ENCODE peak calls at places on chromosomes 11 and 22, in eight cellular contexts. S, T, X, V, H, A, E and N are unnamed samples.

GRCh38 chr11:48127521-48128183 is 89.0 kb upstream of the OR4B1 start:
- DNase-seq in S (no peak), T (no peak), X (no peak), V (no peak), H (no peak), A (no peak), E (no peak), N (no peak)

GRCh38 chr22:26483439-26484359 is at the start of the genes HPS4 and SRRD:
- DNase-seq in S (peak), T (peak), X (peak), V (peak), H (peak), A (peak), E (peak), N (peak)

GRCh38 chr11:7570938-7571337 is 57.1 kb downstream of the PPFIBP2 start:
- DNase-seq in S (no peak), T (no peak), X (no peak), V (no peak), H (no peak), A (no peak), E (no peak), N (no peak)

GRCh38 chr11:3957437-3957836 is 102.0 kb downstream of the STIM1 start:
- DNase-seq in S (no peak), T (no peak), X (no peak), V (no peak), H (no peak), A (no peak), E (no peak), N (no peak)

GRCh38 chr11:120146413-120147093 is 8.6 kb upstream of the TRIM29 start:
- DNase-seq in S (no peak), T (no peak), X (no peak), V (no peak), H (no peak), A (no peak), E (no peak), N (no peak)

GRCh38 chr11:43852057-43852636 is 28.5 kb upstream of the ALKBH3 start:
- DNase-seq in S (peak), T (peak), X (peak), V (peak), H (peak), A (no peak), E (peak), N (peak)

GRCh38 chr22:30521368-30522156 is 16.1 kb upstream of the SEC14L4 start:
- DNase-seq in S (no peak), T (no peak), X (no peak), V (no peak), H (no peak), A (no peak), E (no peak), N (no peak)

GRCh38 chr22:24583221-24583971 is 9.5 kb downstream of the LRRC75B start:
- DNase-seq in S (peak), T (no peak), X (no peak), V (peak), H (peak), A (peak), E (no peak), N (no peak)

GRCh38 chr22:18976197-18976751 is 40.2 kb upstream of the PRODH start:
- DNase-seq in S (no peak), T (no peak), X (no peak), V (no peak), H (no peak), A (no peak), E (no peak), N (no peak)

GRCh38 chr11:23995891-23996290 is 501.0 kb upstream of the LUZP2 start:
- DNase-seq in S (peak), T (no peak), X (peak), V (no peak), H (no peak), A (no peak), E (no peak), N (no peak)

GRCh38 chr11:65170058-65170534 is at the start of gene SPDYC:
- DNase-seq in S (no peak), T (no peak), X (no peak), V (no peak), H (no peak), A (no peak), E (no peak), N (no peak)

GRCh38 chr11:87125257-87125656 is 87.5 kb downstream of the TMEM135 start:
- DNase-seq in S (no peak), T (no peak), X (no peak), V (peak), H (peak), A (no peak), E (peak), N (no peak)

GRCh38 chr22:39349506-39349966 is 255 bp upstream of the SYNGR1 start:
- DNase-seq in S (no peak), T (peak), X (no peak), V (no peak), H (no peak), A (peak), E (no peak), N (peak)

GRCh38 chr11:8719260-8720190 is 36.9 kb downstream of the RPL27A start:
- DNase-seq in S (peak), T (no peak), X (peak), V (peak), H (peak), A (peak), E (peak), N (no peak)

GRCh38 chr11:74739546-74740270 is 8.5 kb upstream of the CHRDL2 start:
- DNase-seq in S (peak), T (peak), X (peak), V (peak), H (peak), A (no peak), E (peak), N (peak)

GRCh38 chr11:67369801-67370284 is 3.6 kb downstream of the CLCF1 start:
- DNase-seq in S (peak), T (no peak), X (no peak), V (peak), H (no peak), A (no peak), E (no peak), N (no peak)

GRCh38 chr22:19877626-19878339 is 23.1 kb upstream of the GNB1L start:
- DNase-seq in S (peak), T (no peak), X (peak), V (peak), H (peak), A (no peak), E (no peak), N (peak)

GRCh38 chr11:95863486-95864140 is 60.3 kb downstream of the MTMR2 start:
- DNase-seq in S (peak), T (no peak), X (peak), V (peak), H (peak), A (no peak), E (no peak), N (no peak)

GRCh38 chr22:28976588-28976987 is 85.0 kb downstream of the C22orf31 start:
- DNase-seq in S (peak), T (no peak), X (peak), V (peak), H (peak), A (no peak), E (peak), N (no peak)

GRCh38 chr22:23744485-23744884 is 6.4 kb downstream of the ZNF70 start:
- DNase-seq in S (no peak), T (no peak), X (no peak), V (no peak), H (no peak), A (no peak), E (no peak), N (no peak)

GRCh38 chr11:117191680-117192400 is 7.3 kb upstream of the TAGLN start:
- DNase-seq in S (no peak), T (no peak), X (no peak), V (no peak), H (no peak), A (no peak), E (no peak), N (no peak)

GRCh38 chr11:122743949-122744876 is 88.7 kb downstream of the UBASH3B start:
- DNase-seq in S (no peak), T (no peak), X (no peak), V (no peak), H (peak), A (no peak), E (no peak), N (peak)

GRCh38 chr11:45853616-45854219 is 6.4 kb downstream of the CRY2 start:
- DNase-seq in S (no peak), T (no peak), X (no peak), V (no peak), H (no peak), A (peak), E (no peak), N (no peak)
- TF ChIP-seq CTCF in S (no peak), T (no peak), X (no peak), V (no peak), H (no peak), A (no peak), E (no peak), N (no peak)

GRCh38 chr11:11448626-11449025 is 95.6 kb upstream of the CSNK2A3 start:
- DNase-seq in S (no peak), T (no peak), X (no peak), V (no peak), H (no peak), A (no peak), E (no peak), N (no peak)

GRCh38 chr11:11454671-11455223 is 101.7 kb upstream of the CSNK2A3 start:
- DNase-seq in S (no peak), T (no peak), X (no peak), V (no peak), H (no peak), A (no peak), E (no peak), N (no peak)

GRCh38 chr11:11450744-11451362 is 97.8 kb upstream of the CSNK2A3 start:
- DNase-seq in S (peak), T (no peak), X (peak), V (peak), H (peak), A (no peak), E (peak), N (no peak)

GRCh38 chr11:11449327-11449726 is 96.3 kb upstream of the CSNK2A3 start:
- DNase-seq in S (no peak), T (no peak), X (no peak), V (no peak), H (no peak), A (no peak), E (no peak), N (no peak)

GRCh38 chr11:11451501-11452005 is 98.5 kb upstream of the CSNK2A3 start:
- DNase-seq in S (peak), T (no peak), X (no peak), V (no peak), H (no peak), A (no peak), E (peak), N (no peak)
- TF ChIP-seq CTCF in S (peak), T (no peak), X (no peak), V (no peak), H (no peak), A (no peak), E (no peak), N (no peak)

GRCh38 chr22:45969414-45969799 is 7.6 kb downstream of the WNT7B start:
- DNase-seq in S (no peak), T (no peak), X (no peak), V (no peak), H (no peak), A (no peak), E (no peak), N (no peak)
- TF ChIP-seq CTCF in S (peak), T (no peak), X (peak), V (no peak), H (no peak), A (no peak), E (peak), N (no peak)

GRCh38 chr11:57646756-57647303 is 2.9 kb downstream of the YPEL4 start:
- DNase-seq in S (no peak), T (no peak), X (no peak), V (no peak), H (no peak), A (no peak), E (no peak), N (no peak)
- TF ChIP-seq CTCF in S (no peak), T (no peak), X (no peak), V (no peak), H (no peak), A (no peak), E (no peak), N (no peak)

GRCh38 chr11:72012091-72012630 is 13.5 kb downstream of the IL18BP start:
- DNase-seq in S (no peak), T (no peak), X (no peak), V (no peak), H (no peak), A (no peak), E (no peak), N (no peak)

GRCh38 chr11:72014761-72015320 is 16.1 kb downstream of the IL18BP start:
- DNase-seq in S (no peak), T (no peak), X (no peak), V (no peak), H (no peak), A (no peak), E (no peak), N (no peak)

GRCh38 chr11:72012897-72013721 is 14.4 kb downstream of the IL18BP start:
- DNase-seq in S (peak), T (no peak), X (peak), V (peak), H (peak), A (peak), E (peak), N (no peak)

GRCh38 chr11:72013765-72014711 is 15.3 kb downstream of the IL18BP start:
- DNase-seq in S (no peak), T (no peak), X (no peak), V (peak), H (peak), A (no peak), E (no peak), N (no peak)

DNA sequence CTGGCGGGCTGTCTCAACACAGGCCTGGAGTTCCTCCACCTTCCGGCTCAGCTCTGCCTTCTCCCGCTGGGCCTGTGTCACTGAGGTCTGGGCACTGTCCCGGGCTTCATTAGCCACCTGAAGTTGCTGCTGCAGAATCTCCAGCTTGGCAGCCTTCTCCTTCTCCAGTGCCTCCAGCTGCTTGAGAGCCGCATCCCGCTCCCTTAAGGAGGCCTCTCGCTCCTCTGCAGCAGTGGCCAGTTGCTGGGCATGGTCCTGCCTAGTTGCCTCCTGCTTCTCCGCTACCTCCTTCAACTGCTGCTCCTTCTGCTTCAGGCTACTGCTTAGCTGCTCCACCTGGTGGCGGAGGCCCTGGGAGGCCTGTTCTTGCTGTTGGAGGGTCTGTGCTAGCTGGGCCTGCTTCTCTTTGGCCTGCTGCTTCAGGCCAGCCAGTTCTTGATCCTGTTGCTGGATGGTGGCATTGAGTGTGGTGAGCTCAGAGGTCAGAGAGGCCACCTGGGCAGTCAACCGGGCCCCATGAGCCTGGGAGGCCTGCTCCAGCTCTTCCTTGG is 16.9 kb downstream of the IL18BP start:
- DNase-seq in S (peak), T (no peak), X (peak), V (no peak), H (no peak), A (no peak), E (no peak), N (peak)
- TF ChIP-seq CTCF in S (peak), T (peak), X (peak), V (peak), H (peak), A (peak), E (no peak), N (no peak)

DNA sequence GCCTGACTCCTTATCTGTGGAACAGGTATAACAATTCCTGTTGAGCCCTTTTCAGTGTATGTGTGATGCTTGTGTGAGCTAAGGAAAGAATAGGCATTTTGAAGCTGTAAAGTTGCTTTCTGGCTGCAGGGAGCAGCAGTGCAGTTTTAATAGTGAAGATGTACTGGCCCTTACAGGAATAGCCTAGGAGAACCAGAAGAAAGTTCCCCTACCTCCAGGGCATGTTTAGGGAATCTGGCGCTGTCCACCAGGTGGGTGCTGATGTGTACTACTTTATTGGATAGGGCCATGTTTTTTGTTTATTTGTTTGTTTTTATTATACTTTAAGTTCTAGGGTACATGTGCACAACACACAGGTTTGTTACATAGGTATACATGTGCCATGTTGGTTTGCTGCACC is 11.5 kb downstream of the BMAL1 start:
- DNase-seq in S (peak), T (no peak), X (peak), V (peak), H (no peak), A (no peak), E (no peak), N (no peak)
- TF ChIP-seq CTCF in S (peak), T (no peak), X (peak), V (peak), H (no peak), A (no peak), E (no peak), N (no peak)

GRCh38 chr11:76237914-76238313 is 31.6 kb upstream of the WNT11 start:
- DNase-seq in S (peak), T (no peak), X (no peak), V (no peak), H (no peak), A (no peak), E (no peak), N (no peak)
- TF ChIP-seq CTCF in S (no peak), T (peak), X (peak), V (no peak), H (no peak), A (no peak), E (no peak), N (no peak)

GRCh38 chr11:79440451-79441158 is at the start of gene TENM4:
- DNase-seq in S (peak), T (peak), X (no peak), V (peak), H (peak), A (peak), E (peak), N (peak)
- TF ChIP-seq CTCF in S (peak), T (peak), X (peak), V (no peak), H (peak), A (peak), E (peak), N (no peak)

DNA sequence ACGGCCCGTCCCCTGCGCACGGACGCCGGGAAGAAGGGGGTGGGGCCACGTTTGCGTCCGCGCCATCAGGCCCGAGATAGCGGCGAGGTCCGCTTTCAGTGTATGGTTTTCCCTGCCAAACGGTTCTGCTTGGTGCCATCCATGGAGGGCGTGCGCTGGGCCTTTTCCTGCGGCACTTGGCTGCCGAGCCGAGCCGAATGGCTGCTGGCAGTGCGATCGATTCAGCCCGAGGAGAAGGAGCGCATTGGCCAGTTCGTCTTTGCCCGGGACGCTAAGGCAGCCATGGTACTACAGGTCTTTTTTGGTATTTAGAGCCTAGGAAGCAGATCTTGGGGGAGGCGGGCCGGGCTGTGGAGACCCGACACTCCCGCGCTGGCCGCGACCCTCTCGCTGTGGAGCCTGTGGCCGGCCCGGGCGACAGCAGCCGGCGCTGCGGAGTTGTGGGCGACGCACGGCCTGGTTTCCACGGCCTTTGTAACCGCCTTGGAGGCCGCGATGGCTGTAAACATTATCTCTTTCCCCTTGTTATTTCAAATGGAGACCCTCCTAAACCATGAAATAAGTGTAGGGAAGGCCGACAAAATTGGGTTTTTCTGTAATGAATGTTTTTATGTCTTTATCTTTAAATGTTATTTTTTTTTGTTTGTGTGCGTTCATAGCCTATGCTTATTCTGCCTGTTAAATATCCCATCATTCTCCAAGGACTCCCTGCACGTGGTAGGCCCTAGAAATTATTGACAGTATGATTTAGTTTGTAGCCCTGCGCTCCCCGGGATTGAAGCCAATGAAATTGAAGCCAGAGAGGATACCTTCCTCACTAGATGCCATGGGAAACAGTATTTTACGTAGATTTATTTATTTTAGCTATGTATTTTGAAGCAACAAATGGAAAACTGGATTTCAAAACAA is at the start of gene AASDHPPT:
- DNase-seq in S (peak), T (no peak), X (peak), V (peak), H (peak), A (no peak), E (peak), N (no peak)
- TF ChIP-seq CTCF in S (no peak), T (no peak), X (no peak), V (no peak), H (no peak), A (no peak), E (no peak), N (no peak)